ENCODE peak calls at places on chromosome 6, in seven cellular contexts. X is dorsolateral prefrontal cortex, A is foreskin fibroblast, Q is epithelial cell of esophagus, P is Panc1, Z is pancreas, V is cardiac fibroblast. W is an unnamed sample.

GRCh38 chr6:1215023-1215422 is 96.9 kb upstream of the FOXQ1 start:
- DNase-seq in X (no peak), A (peak), Q (no peak), P (no peak), Z (no peak), V (no peak), W (no peak)

GRCh38 chr6:104601008-104601745 is 258.5 kb downstream of the HACE1 start:
- DNase-seq in X (no peak), A (peak), Q (no peak), P (no peak), Z (no peak), V (peak), W (no peak)

GRCh38 chr6:30955367-30956042 is 14.7 kb downstream of the MUCL3 start:
- DNase-seq in X (peak), A (peak), Q (no peak), P (no peak), Z (peak), V (peak), W (no peak)

GRCh38 chr6:156028310-156029131 is 572.9 kb upstream of the NOX3 start:
- DNase-seq in X (no peak), A (peak), Q (no peak), P (no peak), Z (no peak), V (no peak), W (no peak)

GRCh38 chr6:136788069-136788902 is 4.0 kb downstream of the MAP3K5 start:
- DNase-seq in X (no peak), A (peak), Q (peak), P (no peak), Z (no peak), V (peak), W (no peak)

GRCh38 chr6:125745281-125746018 is 4.0 kb upstream of the HEY2 start:
- DNase-seq in X (no peak), A (no peak), Q (no peak), P (no peak), Z (peak), V (no peak), W (no peak)

GRCh38 chr6:122372647-122373046 is 26.8 kb upstream of the HSF2 start:
- DNase-seq in X (no peak), A (peak), Q (no peak), P (no peak), Z (no peak), V (peak), W (no peak)

GRCh38 chr6:53378208-53378607 is 29.5 kb upstream of the ELOVL5 start:
- DNase-seq in X (no peak), A (no peak), Q (no peak), P (no peak), Z (no peak), V (no peak), W (no peak)

GRCh38 chr6:48613221-48613949 is 502.4 kb upstream of the PTCHD4 start:
- DNase-seq in X (no peak), A (no peak), Q (no peak), P (no peak), Z (no peak), V (peak), W (no peak)

GRCh38 chr6:44021628-44022295 is 105.5 kb downstream of the MRPL14 start:
- DNase-seq in X (no peak), A (no peak), Q (no peak), P (no peak), Z (no peak), V (no peak), W (peak)

GRCh38 chr6:88004707-88005106 is 42.9 kb upstream of the SPACA1 start:
- DNase-seq in X (no peak), A (no peak), Q (peak), P (no peak), Z (no peak), V (peak), W (no peak)

GRCh38 chr6:34324738-34325444 is 67.6 kb downstream of the NUDT3 start:
- DNase-seq in X (no peak), A (peak), Q (peak), P (no peak), Z (no peak), V (no peak), W (no peak)

GRCh38 chr6:81774542-81774941 is 22.1 kb upstream of the TENT5A start:
- DNase-seq in X (no peak), A (peak), Q (no peak), P (no peak), Z (no peak), V (no peak), W (no peak)

GRCh38 chr6:76885861-76886301 is 577.4 kb downstream of the HTR1B start:
- DNase-seq in X (no peak), A (peak), Q (peak), P (no peak), Z (no peak), V (peak), W (no peak)

GRCh38 chr6:52371656-52372151 is 9.8 kb downstream of the PAQR8 start:
- DNase-seq in X (no peak), A (peak), Q (peak), P (no peak), Z (no peak), V (no peak), W (no peak)

GRCh38 chr6:81169166-81169565 is 583.3 kb downstream of the TENT5A start:
- DNase-seq in X (no peak), A (no peak), Q (no peak), P (no peak), Z (no peak), V (peak), W (no peak)

GRCh38 chr6:132253906-132254305 is 147.4 kb downstream of the MOXD1 start:
- DNase-seq in X (no peak), A (no peak), Q (no peak), P (no peak), Z (no peak), V (no peak), W (no peak)

GRCh38 chr6:147161974-147162495 is 42.2 kb upstream of the STXBP5 start:
- DNase-seq in X (no peak), A (peak), Q (peak), P (no peak), Z (no peak), V (peak), W (no peak)

DNA sequence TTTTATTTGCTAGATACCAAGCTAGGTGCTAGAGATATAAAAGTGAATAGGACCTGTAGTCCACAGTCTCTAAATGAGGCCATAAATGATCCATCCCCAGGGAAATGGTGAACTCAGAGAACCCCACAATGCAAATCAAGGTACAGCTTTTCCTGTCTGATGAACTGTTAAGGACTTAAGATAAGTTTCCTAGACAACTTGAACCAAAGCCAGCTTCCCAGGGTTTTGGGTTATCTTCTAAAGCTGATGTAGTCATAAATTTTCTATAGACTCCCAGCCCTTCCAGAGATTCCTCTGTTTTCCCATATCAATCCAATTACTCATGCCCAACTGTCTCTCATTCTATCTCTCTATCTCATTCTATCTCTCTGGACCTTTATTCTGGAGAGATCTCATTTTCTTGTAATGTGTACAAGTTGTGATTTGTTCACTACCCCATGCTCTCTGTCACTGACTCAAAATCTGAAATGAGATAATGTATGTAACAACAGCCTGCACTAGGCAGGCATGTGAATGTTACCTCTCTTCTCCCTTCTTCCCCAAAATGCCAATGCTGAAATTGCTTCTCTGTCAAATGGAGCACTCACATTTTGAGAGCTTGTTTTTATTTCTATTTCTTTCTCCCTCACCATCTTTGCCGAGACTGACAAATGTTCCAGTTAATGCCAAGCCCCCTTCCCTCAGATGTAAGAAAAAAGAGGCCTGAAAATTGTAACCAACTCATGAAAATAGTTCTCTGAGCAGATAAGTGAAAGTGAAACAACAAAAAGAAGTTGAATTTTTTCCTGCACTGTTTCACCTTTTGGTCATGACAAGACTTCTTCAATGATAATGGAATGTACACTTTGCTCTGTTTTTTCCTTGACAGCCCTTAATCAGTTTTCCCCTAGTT is 279.9 kb downstream of the SLC35F1 start:
- DNase-seq in X (no peak), A (no peak), Q (no peak), P (no peak), Z (no peak), V (no peak), W (no peak)
- H3K4me3 ChIP-seq in X (no peak), A (no peak), Q (no peak), P (no peak), Z (no peak), V (no peak), W (peak)

GRCh38 chr6:29603456-29603855 is 18.5 kb downstream of the OR2H2 start:
- DNase-seq in X (no peak), A (no peak), Q (no peak), P (no peak), Z (no peak), V (no peak), W (no peak)

GRCh38 chr6:29603930-29604329 is 19.0 kb downstream of the OR2H2 start:
- DNase-seq in X (no peak), A (no peak), Q (no peak), P (no peak), Z (no peak), V (no peak), W (no peak)

GRCh38 chr6:29597184-29597583 is 12.3 kb downstream of the OR2H2 start:
- DNase-seq in X (no peak), A (peak), Q (no peak), P (no peak), Z (no peak), V (no peak), W (no peak)

GRCh38 chr6:29598348-29598747 is 13.4 kb downstream of the OR2H2 start:
- DNase-seq in X (no peak), A (no peak), Q (no peak), P (no peak), Z (no peak), V (no peak), W (no peak)

GRCh38 chr6:29602564-29603361 is 17.8 kb downstream of the OR2H2 start:
- DNase-seq in X (no peak), A (peak), Q (no peak), P (no peak), Z (no peak), V (peak), W (no peak)
- TF ChIP-seq CTCF in X (peak), A (no peak), Q (no peak), P (peak), Z (no peak), V (peak), W (no peak)

GRCh38 chr6:152272486-152272885 is 364.7 kb downstream of the SYNE1 start:
- DNase-seq in X (no peak), A (no peak), Q (peak), P (no peak), Z (no peak), V (peak), W (no peak)
- H3K4me3 ChIP-seq in X (no peak), A (no peak), Q (no peak), P (no peak), Z (no peak), V (no peak), W (no peak)

GRCh38 chr6:32154514-32155161 is 697 bp downstream of the PPT2 start:
- DNase-seq in X (peak), A (peak), Q (peak), P (no peak), Z (peak), V (peak), W (no peak)
- TF ChIP-seq CTCF in X (peak), A (peak), Q (peak), P (peak), Z (peak), V (peak), W (peak)

DNA sequence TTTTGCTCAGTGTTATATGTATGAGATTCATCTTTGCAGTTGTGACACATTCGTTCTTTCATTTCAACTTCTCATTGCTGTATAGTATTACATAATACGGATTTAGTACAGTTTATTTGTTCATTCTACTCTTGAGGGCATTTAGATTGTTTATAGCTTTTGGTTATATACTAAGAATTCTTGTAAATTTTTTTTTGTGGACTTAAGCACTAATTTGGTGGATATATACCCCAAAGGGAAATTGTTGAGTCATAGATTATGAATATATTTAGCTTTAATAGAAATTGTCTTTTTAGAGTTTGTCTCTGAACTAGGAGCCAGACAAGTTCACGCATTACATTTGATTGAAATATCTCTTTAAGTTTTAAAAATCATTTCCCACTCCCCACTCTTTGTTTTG is 79.6 kb downstream of the DNAH8 start:
- DNase-seq in X (no peak), A (no peak), Q (no peak), P (no peak), Z (no peak), V (no peak), W (no peak)
- H3K4me3 ChIP-seq in X (no peak), A (no peak), Q (no peak), P (no peak), Z (no peak), V (no peak), W (no peak)

GRCh38 chr6:144712541-144712940 is 427.4 kb downstream of the UTRN start:
- DNase-seq in X (no peak), A (peak), Q (peak), P (no peak), Z (no peak), V (peak), W (no peak)
- TF ChIP-seq CTCF in X (no peak), A (no peak), Q (no peak), P (no peak), Z (no peak), V (no peak), W (no peak)

W was measured in coronary artery.